ENCODE peak calls at places on chromosomes 2 and 18, in nine cellular contexts. N is heart left ventricle, B is brain microvascular endothelial cell, D is spleen, L is PC-3, E is OCI-LY7, U is endothelial cell of umbilical vein, R is sigmoid colon, J is vagina. O is an unnamed sample. For H3K36me3, the result is how much of the 10 kb centered on the place peaks cover.

GRCh38 chr2:3282056-3282998 is 95.3 kb downstream of the EIPR1 start:
- DNase-seq in L (peak), E (no peak), B (peak), N (peak), R (peak), J (no peak), D (peak), U (no peak), O (no peak)

GRCh38 chr2:96895709-96896651 is 26.1 kb upstream of the SEMA4C start:
- DNase-seq in E (peak), B (no peak), N (no peak), L (peak), U (no peak), D (no peak), R (no peak), J (no peak), O (no peak)

GRCh38 chr2:72843301-72843700 is 17.5 kb upstream of the EXOC6B start:
- DNase-seq in U (no peak), D (no peak), L (no peak), N (no peak), E (no peak), R (no peak), B (no peak), J (no peak), O (no peak)

GRCh38 chr18:39190508-39190907 is 1624.9 kb upstream of the CELF4 start:
- DNase-seq in D (no peak), B (no peak), R (no peak), N (no peak), L (no peak), J (no peak), U (no peak), E (no peak), O (no peak)

GRCh38 chr2:216195565-216195978 is 86.4 kb downstream of the XRCC5 start:
- DNase-seq in U (no peak), D (no peak), R (no peak), J (no peak), L (peak), B (peak), N (no peak), E (no peak), O (no peak)

GRCh38 chr2:187989925-187990623 is 301.6 kb upstream of the GULP1 start:
- DNase-seq in N (no peak), D (no peak), U (no peak), B (no peak), J (no peak), E (no peak), R (no peak), L (peak), O (no peak)

GRCh38 chr18:907171-907879 is 2.7 kb downstream of the ADCYAP1 start:
- DNase-seq in R (no peak), N (no peak), E (no peak), J (no peak), U (no peak), L (peak), D (no peak), B (no peak), O (no peak)

GRCh38 chr2:96146151-96146880 is 1.1 kb upstream of the DUSP2 start:
- DNase-seq in U (no peak), B (no peak), N (peak), L (no peak), J (no peak), D (peak), R (peak), E (peak), O (peak)

DNA sequence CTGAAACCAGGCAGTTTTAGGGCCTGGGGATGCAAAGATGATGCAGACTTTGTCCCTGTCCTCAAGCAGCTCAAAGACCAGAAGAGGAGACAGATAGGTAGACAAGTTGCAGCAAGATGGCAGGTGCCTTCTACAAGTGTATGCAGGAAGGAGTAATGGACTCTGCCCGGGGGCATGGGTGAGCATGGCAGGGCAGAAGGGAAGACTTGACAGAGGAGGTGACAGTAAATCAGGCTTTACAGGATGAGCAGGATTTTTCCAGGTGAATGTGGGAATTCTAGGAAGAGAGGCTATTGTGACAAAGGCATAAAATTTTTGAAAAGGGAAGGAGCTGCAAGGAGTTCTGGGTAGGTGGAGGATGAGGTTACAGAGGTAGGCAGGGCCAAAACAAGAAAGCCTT is 4.7 kb downstream of the EFEMP1 start:
- DNase-seq in L (peak), B (no peak), E (no peak), R (no peak), U (peak), D (no peak), J (no peak), N (no peak), O (no peak)
- H3K36me3 ChIP-seq in L (under half), B (under half), E (under half), R (under half), U (under half), D (under half), J (under half), N (under half), O (half or more)

DNA sequence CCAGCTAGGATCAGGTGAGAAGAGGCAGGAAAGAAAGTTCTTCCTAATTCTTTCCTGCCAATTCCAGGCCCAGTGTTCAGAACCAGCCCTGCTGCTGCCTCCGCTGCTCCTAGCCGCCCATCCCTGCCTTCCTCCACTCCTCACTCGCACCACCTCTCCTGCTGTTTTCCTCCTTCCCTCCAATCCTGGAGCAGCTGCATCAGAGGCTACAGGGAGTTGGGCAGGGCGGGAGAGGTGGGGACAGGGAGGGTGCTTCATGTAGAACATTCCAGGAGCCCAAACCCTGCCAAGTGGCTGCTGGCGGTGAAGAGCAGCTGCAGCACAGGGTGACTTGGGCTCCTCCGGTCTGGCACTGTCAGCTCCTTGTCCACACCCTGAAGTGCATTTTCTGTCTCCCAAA is 176.3 kb downstream of the TNS1 start:
- DNase-seq in R (peak), L (no peak), U (no peak), D (no peak), E (no peak), B (no peak), N (peak), J (no peak), O (no peak)
- TF ChIP-seq CTCF in R (no peak), L (no peak), U (no peak), D (no peak), E (no peak), B (no peak), N (no peak), J (no peak), O (no peak)

DNA sequence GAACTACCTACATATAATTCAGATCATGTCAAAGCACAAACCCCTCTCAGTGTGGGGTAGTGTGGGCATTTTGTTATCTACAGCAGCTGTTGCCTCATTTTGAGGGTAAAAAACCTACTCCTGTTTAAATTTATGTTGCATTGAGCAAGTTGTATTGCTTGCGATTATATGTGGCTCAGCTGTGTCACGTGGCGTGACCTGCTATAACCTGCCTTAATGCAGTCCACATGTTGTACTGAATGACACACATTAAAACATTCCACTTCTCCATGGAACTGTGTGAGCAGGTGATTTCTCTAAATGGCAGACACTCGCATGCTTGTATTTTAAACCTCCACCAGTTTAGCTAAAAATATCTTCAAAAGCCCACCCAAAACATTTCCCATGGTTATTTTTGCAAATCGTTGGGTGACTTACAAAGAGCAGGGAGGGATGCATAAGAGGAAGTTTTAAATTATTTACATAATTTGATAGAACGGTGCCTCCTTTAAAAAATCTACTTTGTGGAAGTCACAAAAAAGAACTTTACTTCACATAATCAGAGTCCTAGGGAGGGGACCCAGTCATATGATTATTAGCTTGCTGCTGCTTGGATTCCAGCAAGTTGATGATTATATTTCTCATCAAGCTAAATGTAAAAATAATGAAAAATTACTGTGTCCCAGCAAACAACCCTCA is 163.3 kb upstream of the ZEB2 start:
- DNase-seq in U (no peak), L (no peak), E (no peak), B (no peak), N (no peak), R (no peak), D (no peak), J (no peak), O (no peak)
- H3K27ac ChIP-seq in U (no peak), L (no peak), E (peak), B (no peak), N (peak), R (no peak), D (no peak), J (no peak), O (no peak)

GRCh38 chr2:196917802-196918201 is 8.7 kb downstream of the PGAP1 start:
- DNase-seq in R (no peak), E (no peak), B (no peak), L (no peak), N (no peak), J (no peak), D (no peak), U (no peak), O (no peak)
- H3K36me3 ChIP-seq in R (under half), E (under half), B (under half), L (under half), N (under half), J (under half), D (under half), U (under half), O (half or more)